ENCODE peak calls at places on chromosomes 6 and 20, in ten cellular contexts. One of them, this sample, is unnamed.

GRCh38 chr6:145883263-145883662 is 68.7 kb upstream of the FBXO30 start:
- DNase-seq in effector CD4-positive, alpha-beta T cell: no peak
- DNase-seq in NCI-H146: no peak
- DNase-seq in hippocampal formation: no peak
- DNase-seq in K562: no peak
- DNase-seq in activated naive CD8-positive, alpha-beta T cell treated with anti-CD3 and anti-CD28 coated beads, Interleukin-2, amount 50 U/mL, for 16 hours: no peak
- DNase-seq in G401: no peak
- DNase-seq in NAMALWA: no peak
- DNase-seq in AG08396: no peak
- DNase-seq in stimulated activated CD4-positive, alpha-beta T cell treated with anti-CD3 and anti-CD28 coated beads, Interleukin-1b, Interleukin-23, amount 100 ng/mL, for 48 hours: no peak
- DNase-seq in this sample: no peak

GRCh38 chr6:112760831-112761230 is 413.7 kb downstream of the RFPL4B start:
- DNase-seq in G401: no peak
- DNase-seq in activated naive CD8-positive, alpha-beta T cell treated with anti-CD3 and anti-CD28 coated beads, Interleukin-2, amount 50 U/mL, for 16 hours: no peak
- DNase-seq in K562: no peak
- DNase-seq in NCI-H146: no peak
- DNase-seq in AG08396: peak
- DNase-seq in effector CD4-positive, alpha-beta T cell: no peak
- DNase-seq in stimulated activated CD4-positive, alpha-beta T cell treated with anti-CD3 and anti-CD28 coated beads, Interleukin-1b, Interleukin-23, amount 100 ng/mL, for 48 hours: no peak
- DNase-seq in NAMALWA: no peak
- DNase-seq in hippocampal formation: no peak
- DNase-seq in this sample: no peak

GRCh38 chr6:147204060-147204785 is at the start of gene STXBP5:
- DNase-seq in effector CD4-positive, alpha-beta T cell: peak
- DNase-seq in K562: peak
- DNase-seq in stimulated activated CD4-positive, alpha-beta T cell treated with anti-CD3 and anti-CD28 coated beads, Interleukin-1b, Interleukin-23, amount 100 ng/mL, for 48 hours: peak
- DNase-seq in activated naive CD8-positive, alpha-beta T cell treated with anti-CD3 and anti-CD28 coated beads, Interleukin-2, amount 50 U/mL, for 16 hours: no peak
- DNase-seq in G401: peak
- DNase-seq in NCI-H146: peak
- DNase-seq in hippocampal formation: no peak
- DNase-seq in AG08396: peak
- DNase-seq in NAMALWA: peak
- DNase-seq in this sample: peak

GRCh38 chr6:154403803-154404202 is 47.2 kb upstream of the IPCEF1 start:
- DNase-seq in NCI-H146: no peak
- DNase-seq in NAMALWA: no peak
- DNase-seq in effector CD4-positive, alpha-beta T cell: no peak
- DNase-seq in activated naive CD8-positive, alpha-beta T cell treated with anti-CD3 and anti-CD28 coated beads, Interleukin-2, amount 50 U/mL, for 16 hours: no peak
- DNase-seq in AG08396: peak
- DNase-seq in hippocampal formation: no peak
- DNase-seq in stimulated activated CD4-positive, alpha-beta T cell treated with anti-CD3 and anti-CD28 coated beads, Interleukin-1b, Interleukin-23, amount 100 ng/mL, for 48 hours: peak
- DNase-seq in G401: no peak
- DNase-seq in K562: no peak
- DNase-seq in this sample: no peak

GRCh38 chr20:43994486-43995100 is 79.9 kb downstream of the TOX2 start:
- DNase-seq in NCI-H146: no peak
- DNase-seq in hippocampal formation: no peak
- DNase-seq in AG08396: peak
- DNase-seq in stimulated activated CD4-positive, alpha-beta T cell treated with anti-CD3 and anti-CD28 coated beads, Interleukin-1b, Interleukin-23, amount 100 ng/mL, for 48 hours: no peak
- DNase-seq in NAMALWA: no peak
- DNase-seq in effector CD4-positive, alpha-beta T cell: no peak
- DNase-seq in activated naive CD8-positive, alpha-beta T cell treated with anti-CD3 and anti-CD28 coated beads, Interleukin-2, amount 50 U/mL, for 16 hours: no peak
- DNase-seq in K562: no peak
- DNase-seq in G401: no peak
- DNase-seq in this sample: peak

GRCh38 chr20:2617099-2617714 is 35.2 kb upstream of the NOP56 start:
- DNase-seq in hippocampal formation: no peak
- DNase-seq in NCI-H146: no peak
- DNase-seq in NAMALWA: peak
- DNase-seq in K562: no peak
- DNase-seq in effector CD4-positive, alpha-beta T cell: no peak
- DNase-seq in activated naive CD8-positive, alpha-beta T cell treated with anti-CD3 and anti-CD28 coated beads, Interleukin-2, amount 50 U/mL, for 16 hours: no peak
- DNase-seq in G401: no peak
- DNase-seq in AG08396: no peak
- DNase-seq in stimulated activated CD4-positive, alpha-beta T cell treated with anti-CD3 and anti-CD28 coated beads, Interleukin-1b, Interleukin-23, amount 100 ng/mL, for 48 hours: no peak
- DNase-seq in this sample: no peak

GRCh38 chr6:41413250-41413649 is 77.8 kb downstream of the NCR2 start:
- DNase-seq in NCI-H146: no peak
- DNase-seq in K562: no peak
- DNase-seq in effector CD4-positive, alpha-beta T cell: no peak
- DNase-seq in stimulated activated CD4-positive, alpha-beta T cell treated with anti-CD3 and anti-CD28 coated beads, Interleukin-1b, Interleukin-23, amount 100 ng/mL, for 48 hours: no peak
- DNase-seq in hippocampal formation: no peak
- DNase-seq in activated naive CD8-positive, alpha-beta T cell treated with anti-CD3 and anti-CD28 coated beads, Interleukin-2, amount 50 U/mL, for 16 hours: no peak
- DNase-seq in NAMALWA: no peak
- DNase-seq in AG08396: no peak
- DNase-seq in G401: no peak
- DNase-seq in this sample: no peak

GRCh38 chr6:160427312-160428068 is 79.3 kb downstream of the SLC22A3 start:
- DNase-seq in NCI-H146: no peak
- DNase-seq in K562: no peak
- DNase-seq in effector CD4-positive, alpha-beta T cell: no peak
- DNase-seq in NAMALWA: no peak
- DNase-seq in G401: no peak
- DNase-seq in hippocampal formation: no peak
- DNase-seq in AG08396: no peak
- DNase-seq in stimulated activated CD4-positive, alpha-beta T cell treated with anti-CD3 and anti-CD28 coated beads, Interleukin-1b, Interleukin-23, amount 100 ng/mL, for 48 hours: no peak
- DNase-seq in activated naive CD8-positive, alpha-beta T cell treated with anti-CD3 and anti-CD28 coated beads, Interleukin-2, amount 50 U/mL, for 16 hours: no peak
- DNase-seq in this sample: no peak

GRCh38 chr6:109010703-109011102 is 83.9 kb downstream of the SESN1 start:
- DNase-seq in AG08396: no peak
- DNase-seq in effector CD4-positive, alpha-beta T cell: no peak
- DNase-seq in NAMALWA: peak
- DNase-seq in stimulated activated CD4-positive, alpha-beta T cell treated with anti-CD3 and anti-CD28 coated beads, Interleukin-1b, Interleukin-23, amount 100 ng/mL, for 48 hours: no peak
- DNase-seq in activated naive CD8-positive, alpha-beta T cell treated with anti-CD3 and anti-CD28 coated beads, Interleukin-2, amount 50 U/mL, for 16 hours: no peak
- DNase-seq in hippocampal formation: no peak
- DNase-seq in G401: peak
- DNase-seq in K562: no peak
- DNase-seq in NCI-H146: peak
- DNase-seq in this sample: no peak

GRCh38 chr20:34311118-34312023 is 8.2 kb upstream of the AHCY start:
- DNase-seq in effector CD4-positive, alpha-beta T cell: no peak
- DNase-seq in activated naive CD8-positive, alpha-beta T cell treated with anti-CD3 and anti-CD28 coated beads, Interleukin-2, amount 50 U/mL, for 16 hours: no peak
- DNase-seq in K562: no peak
- DNase-seq in NCI-H146: peak
- DNase-seq in AG08396: no peak
- DNase-seq in stimulated activated CD4-positive, alpha-beta T cell treated with anti-CD3 and anti-CD28 coated beads, Interleukin-1b, Interleukin-23, amount 100 ng/mL, for 48 hours: no peak
- DNase-seq in NAMALWA: no peak
- DNase-seq in G401: peak
- DNase-seq in hippocampal formation: no peak
- DNase-seq in this sample: no peak

This sample was measured in activated CD8-positive, alpha-beta memory T cell treated with anti-CD3 and anti-CD28 coated beads for 24 hours.